ENCODE peak calls at places on chromosomes 11 and 22, in nine cellular contexts. One of them, this sample, is unnamed.

GRCh38 chr11:25065711-25066110 is 568.9 kb downstream of the LUZP2 start:
- DNase-seq in esophagus muscularis mucosa: no peak
- DNase-seq in pancreas: no peak
- DNase-seq in upper lobe of right lung: no peak
- DNase-seq in right cardiac atrium: no peak
- DNase-seq in mammary epithelial cell: peak
- DNase-seq in PC-9: peak
- DNase-seq in IMR-90: peak
- DNase-seq in CD8-positive, alpha-beta T cell: no peak
- DNase-seq in this sample: no peak

GRCh38 chr22:46090051-46090591 is 60.2 kb upstream of the PPARA start:
- DNase-seq in mammary epithelial cell: peak
- DNase-seq in pancreas: peak
- DNase-seq in PC-9: no peak
- DNase-seq in esophagus muscularis mucosa: no peak
- DNase-seq in CD8-positive, alpha-beta T cell: no peak
- DNase-seq in right cardiac atrium: peak
- DNase-seq in upper lobe of right lung: peak
- DNase-seq in IMR-90: no peak
- DNase-seq in this sample: peak

GRCh38 chr11:67389477-67389876 is 2.3 kb upstream of the RAD9A start:
- DNase-seq in IMR-90: no peak
- DNase-seq in right cardiac atrium: no peak
- DNase-seq in CD8-positive, alpha-beta T cell: peak
- DNase-seq in PC-9: no peak
- DNase-seq in upper lobe of right lung: no peak
- DNase-seq in esophagus muscularis mucosa: no peak
- DNase-seq in pancreas: peak
- DNase-seq in mammary epithelial cell: no peak
- DNase-seq in this sample: peak

GRCh38 chr11:124402326-124402922 is 3.6 kb upstream of the OR8B3 start:
- DNase-seq in upper lobe of right lung: no peak
- DNase-seq in esophagus muscularis mucosa: peak
- DNase-seq in right cardiac atrium: peak
- DNase-seq in PC-9: peak
- DNase-seq in IMR-90: peak
- DNase-seq in mammary epithelial cell: peak
- DNase-seq in pancreas: peak
- DNase-seq in CD8-positive, alpha-beta T cell: no peak
- DNase-seq in this sample: peak

GRCh38 chr11:70660059-70660888 is 261.9 kb downstream of the CTTN start:
- DNase-seq in esophagus muscularis mucosa: no peak
- DNase-seq in mammary epithelial cell: no peak
- DNase-seq in right cardiac atrium: no peak
- DNase-seq in IMR-90: no peak
- DNase-seq in PC-9: no peak
- DNase-seq in pancreas: no peak
- DNase-seq in upper lobe of right lung: no peak
- DNase-seq in CD8-positive, alpha-beta T cell: no peak
- DNase-seq in this sample: no peak

GRCh38 chr11:83827520-83827919 is 541.4 kb upstream of the CCDC90B start:
- DNase-seq in CD8-positive, alpha-beta T cell: no peak
- DNase-seq in PC-9: peak
- DNase-seq in pancreas: no peak
- DNase-seq in esophagus muscularis mucosa: no peak
- DNase-seq in IMR-90: peak
- DNase-seq in mammary epithelial cell: no peak
- DNase-seq in upper lobe of right lung: no peak
- DNase-seq in right cardiac atrium: no peak
- DNase-seq in this sample: no peak

GRCh38 chr22:46287873-46288751 is 8.6 kb upstream of the GTSE1 start:
- DNase-seq in pancreas: no peak
- DNase-seq in PC-9: peak
- DNase-seq in CD8-positive, alpha-beta T cell: peak
- DNase-seq in esophagus muscularis mucosa: no peak
- DNase-seq in upper lobe of right lung: peak
- DNase-seq in mammary epithelial cell: no peak
- DNase-seq in IMR-90: no peak
- DNase-seq in right cardiac atrium: peak
- DNase-seq in this sample: peak

GRCh38 chr22:30423296-30423958 is 2.1 kb upstream of the MTFP1 start:
- DNase-seq in upper lobe of right lung: peak
- DNase-seq in esophagus muscularis mucosa: no peak
- DNase-seq in mammary epithelial cell: peak
- DNase-seq in PC-9: no peak
- DNase-seq in pancreas: peak
- DNase-seq in right cardiac atrium: no peak
- DNase-seq in IMR-90: no peak
- DNase-seq in CD8-positive, alpha-beta T cell: no peak
- DNase-seq in this sample: peak

GRCh38 chr22:42897960-42898359 is 40.9 kb upstream of the ARFGAP3 start:
- DNase-seq in mammary epithelial cell: no peak
- DNase-seq in pancreas: no peak
- DNase-seq in IMR-90: no peak
- DNase-seq in esophagus muscularis mucosa: no peak
- DNase-seq in CD8-positive, alpha-beta T cell: no peak
- DNase-seq in PC-9: no peak
- DNase-seq in upper lobe of right lung: no peak
- DNase-seq in right cardiac atrium: peak
- DNase-seq in this sample: no peak

GRCh38 chr22:43142881-43143562 is at the start of gene MCAT:
- DNase-seq in CD8-positive, alpha-beta T cell: peak
- DNase-seq in esophagus muscularis mucosa: no peak
- DNase-seq in mammary epithelial cell: peak
- DNase-seq in right cardiac atrium: peak
- DNase-seq in pancreas: peak
- DNase-seq in IMR-90: peak
- DNase-seq in upper lobe of right lung: peak
- DNase-seq in PC-9: peak
- DNase-seq in this sample: peak

GRCh38 chr22:20284471-20285086 is 16.5 kb upstream of the RTN4R start:
- DNase-seq in right cardiac atrium: no peak
- DNase-seq in mammary epithelial cell: no peak
- DNase-seq in IMR-90: no peak
- DNase-seq in esophagus muscularis mucosa: no peak
- DNase-seq in pancreas: no peak
- DNase-seq in CD8-positive, alpha-beta T cell: no peak
- DNase-seq in upper lobe of right lung: no peak
- DNase-seq in PC-9: no peak
- DNase-seq in this sample: no peak

GRCh38 chr11:102840018-102840417 is 3.4 kb downstream of the MMP3 start:
- DNase-seq in mammary epithelial cell: no peak
- DNase-seq in upper lobe of right lung: no peak
- DNase-seq in PC-9: no peak
- DNase-seq in IMR-90: no peak
- DNase-seq in esophagus muscularis mucosa: no peak
- DNase-seq in pancreas: no peak
- DNase-seq in CD8-positive, alpha-beta T cell: no peak
- DNase-seq in right cardiac atrium: no peak
- DNase-seq in this sample: no peak

GRCh38 chr11:42901084-42901483 is 410.7 kb upstream of the API5 start:
- DNase-seq in upper lobe of right lung: no peak
- DNase-seq in esophagus muscularis mucosa: no peak
- DNase-seq in IMR-90: no peak
- DNase-seq in pancreas: no peak
- DNase-seq in right cardiac atrium: no peak
- DNase-seq in PC-9: no peak
- DNase-seq in CD8-positive, alpha-beta T cell: no peak
- DNase-seq in mammary epithelial cell: no peak
- DNase-seq in this sample: no peak

GRCh38 chr11:6413791-6414231 is 5.1 kb downstream of the APBB1 start:
- DNase-seq in PC-9: no peak
- DNase-seq in pancreas: no peak
- DNase-seq in upper lobe of right lung: no peak
- DNase-seq in esophagus muscularis mucosa: no peak
- DNase-seq in mammary epithelial cell: no peak
- DNase-seq in IMR-90: no peak
- DNase-seq in CD8-positive, alpha-beta T cell: peak
- DNase-seq in right cardiac atrium: no peak
- DNase-seq in this sample: no peak

GRCh38 chr22:33440756-33441155 is 382.6 kb upstream of the SYN3 start:
- DNase-seq in right cardiac atrium: no peak
- DNase-seq in mammary epithelial cell: no peak
- DNase-seq in pancreas: no peak
- DNase-seq in IMR-90: no peak
- DNase-seq in esophagus muscularis mucosa: no peak
- DNase-seq in upper lobe of right lung: no peak
- DNase-seq in PC-9: no peak
- DNase-seq in CD8-positive, alpha-beta T cell: no peak
- DNase-seq in this sample: no peak

GRCh38 chr11:1772270-1773130 is 8.8 kb upstream of the CTSD start:
- DNase-seq in CD8-positive, alpha-beta T cell: no peak
- DNase-seq in pancreas: peak
- DNase-seq in mammary epithelial cell: peak
- DNase-seq in esophagus muscularis mucosa: no peak
- DNase-seq in PC-9: peak
- DNase-seq in right cardiac atrium: peak
- DNase-seq in IMR-90: peak
- DNase-seq in upper lobe of right lung: peak
- DNase-seq in this sample: no peak

GRCh38 chr11:128687321-128687720 is 6.6 kb upstream of the FLI1 start:
- DNase-seq in IMR-90: no peak
- DNase-seq in pancreas: peak
- DNase-seq in mammary epithelial cell: no peak
- DNase-seq in CD8-positive, alpha-beta T cell: no peak
- DNase-seq in upper lobe of right lung: peak
- DNase-seq in right cardiac atrium: peak
- DNase-seq in esophagus muscularis mucosa: no peak
- DNase-seq in PC-9: no peak
- DNase-seq in this sample: no peak

GRCh38 chr11:128686745-128687177 is 7.1 kb upstream of the FLI1 start:
- DNase-seq in right cardiac atrium: peak
- DNase-seq in esophagus muscularis mucosa: no peak
- DNase-seq in PC-9: no peak
- DNase-seq in pancreas: peak
- DNase-seq in IMR-90: peak
- DNase-seq in mammary epithelial cell: peak
- DNase-seq in upper lobe of right lung: peak
- DNase-seq in CD8-positive, alpha-beta T cell: peak
- DNase-seq in this sample: peak

GRCh38 chr11:128686045-128686741 is 7.7 kb upstream of the FLI1 start:
- DNase-seq in pancreas: no peak
- DNase-seq in IMR-90: no peak
- DNase-seq in upper lobe of right lung: no peak
- DNase-seq in PC-9: no peak
- DNase-seq in mammary epithelial cell: no peak
- DNase-seq in CD8-positive, alpha-beta T cell: no peak
- DNase-seq in esophagus muscularis mucosa: no peak
- DNase-seq in right cardiac atrium: no peak
- DNase-seq in this sample: no peak

GRCh38 chr11:128685383-128686044 is 8.4 kb upstream of the FLI1 start:
- DNase-seq in right cardiac atrium: no peak
- DNase-seq in PC-9: no peak
- DNase-seq in esophagus muscularis mucosa: no peak
- DNase-seq in CD8-positive, alpha-beta T cell: no peak
- DNase-seq in pancreas: no peak
- DNase-seq in upper lobe of right lung: no peak
- DNase-seq in mammary epithelial cell: no peak
- DNase-seq in IMR-90: no peak
- DNase-seq in this sample: no peak

GRCh38 chr11:128684582-128685382 is 9.1 kb upstream of the FLI1 start:
- DNase-seq in esophagus muscularis mucosa: no peak
- DNase-seq in IMR-90: no peak
- DNase-seq in upper lobe of right lung: no peak
- DNase-seq in right cardiac atrium: no peak
- DNase-seq in CD8-positive, alpha-beta T cell: no peak
- DNase-seq in PC-9: no peak
- DNase-seq in pancreas: no peak
- DNase-seq in mammary epithelial cell: no peak
- DNase-seq in this sample: no peak
- H3K4me3 ChIP-seq in esophagus muscularis mucosa: no peak
- H3K4me3 ChIP-seq in IMR-90: peak
- H3K4me3 ChIP-seq in upper lobe of right lung: peak
- H3K4me3 ChIP-seq in right cardiac atrium: peak
- H3K4me3 ChIP-seq in CD8-positive, alpha-beta T cell: no peak
- H3K4me3 ChIP-seq in PC-9: no peak
- H3K4me3 ChIP-seq in pancreas: no peak
- H3K4me3 ChIP-seq in mammary epithelial cell: no peak
- H3K4me3 ChIP-seq in this sample: peak

GRCh38 chr22:37485714-37486223 is 415 bp downstream of the MFNG start:
- DNase-seq in esophagus muscularis mucosa: no peak
- DNase-seq in CD8-positive, alpha-beta T cell: no peak
- DNase-seq in PC-9: no peak
- DNase-seq in pancreas: no peak
- DNase-seq in IMR-90: no peak
- DNase-seq in upper lobe of right lung: no peak
- DNase-seq in mammary epithelial cell: no peak
- DNase-seq in right cardiac atrium: no peak
- DNase-seq in this sample: no peak
- H3K27ac ChIP-seq in esophagus muscularis mucosa: peak
- H3K27ac ChIP-seq in CD8-positive, alpha-beta T cell: peak
- H3K27ac ChIP-seq in PC-9: no peak
- H3K27ac ChIP-seq in pancreas: peak
- H3K27ac ChIP-seq in IMR-90: no peak
- H3K27ac ChIP-seq in upper lobe of right lung: peak
- H3K27ac ChIP-seq in mammary epithelial cell: no peak
- H3K27ac ChIP-seq in right cardiac atrium: peak
- H3K27ac ChIP-seq in this sample: peak

DNA sequence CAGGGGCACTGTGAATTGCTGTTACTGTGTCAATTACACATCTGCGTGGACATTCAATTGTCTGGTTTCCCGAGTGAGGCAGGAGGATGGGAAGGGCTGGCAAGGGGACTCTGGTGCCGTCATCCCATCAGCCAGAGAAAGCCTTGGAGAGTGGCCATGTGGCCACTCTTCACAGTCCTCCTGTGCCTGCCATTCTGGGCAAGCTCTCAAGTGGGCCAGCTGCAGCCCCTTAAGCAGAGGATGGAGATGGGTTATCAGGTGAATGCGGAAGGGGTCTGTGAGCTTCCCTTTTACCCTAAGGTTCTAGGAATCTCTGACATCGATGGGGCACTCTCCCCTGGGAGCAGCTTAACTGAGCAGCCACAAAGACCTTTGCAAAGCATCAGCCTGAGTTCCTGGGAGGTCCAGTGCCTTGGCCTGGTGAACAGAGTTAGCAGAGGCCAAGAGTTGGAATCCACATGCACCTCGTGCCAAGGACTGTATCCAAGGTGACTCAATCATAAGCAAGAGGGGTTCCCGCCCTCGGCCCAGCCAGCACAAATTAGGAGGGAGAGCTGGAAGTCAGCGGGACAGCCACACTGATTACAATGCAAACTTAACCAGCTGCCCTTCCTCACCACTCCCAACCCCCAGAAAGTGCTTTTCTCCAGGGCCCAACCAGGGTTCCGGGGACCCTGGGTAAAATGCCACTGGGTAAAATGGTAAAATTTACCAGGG is 193.7 kb downstream of the BUD13 start:
- DNase-seq in IMR-90: no peak
- DNase-seq in upper lobe of right lung: no peak
- DNase-seq in pancreas: no peak
- DNase-seq in mammary epithelial cell: no peak
- DNase-seq in esophagus muscularis mucosa: no peak
- DNase-seq in right cardiac atrium: peak
- DNase-seq in CD8-positive, alpha-beta T cell: no peak
- DNase-seq in PC-9: no peak
- DNase-seq in this sample: peak
- H3K4me3 ChIP-seq in IMR-90: no peak
- H3K4me3 ChIP-seq in upper lobe of right lung: no peak
- H3K4me3 ChIP-seq in pancreas: no peak
- H3K4me3 ChIP-seq in mammary epithelial cell: no peak
- H3K4me3 ChIP-seq in esophagus muscularis mucosa: no peak
- H3K4me3 ChIP-seq in right cardiac atrium: no peak
- H3K4me3 ChIP-seq in CD8-positive, alpha-beta T cell: no peak
- H3K4me3 ChIP-seq in PC-9: no peak
- H3K4me3 ChIP-seq in this sample: no peak

GRCh38 chr11:63916837-63917684 is at the start of gene RCOR2:
- DNase-seq in PC-9: peak
- DNase-seq in IMR-90: peak
- DNase-seq in CD8-positive, alpha-beta T cell: peak
- DNase-seq in right cardiac atrium: peak
- DNase-seq in mammary epithelial cell: peak
- DNase-seq in pancreas: peak
- DNase-seq in esophagus muscularis mucosa: no peak
- DNase-seq in upper lobe of right lung: peak
- DNase-seq in this sample: peak
- H3K27ac ChIP-seq in PC-9: no peak
- H3K27ac ChIP-seq in IMR-90: peak
- H3K27ac ChIP-seq in CD8-positive, alpha-beta T cell: no peak
- H3K27ac ChIP-seq in right cardiac atrium: peak
- H3K27ac ChIP-seq in mammary epithelial cell: no peak
- H3K27ac ChIP-seq in pancreas: peak
- H3K27ac ChIP-seq in esophagus muscularis mucosa: peak
- H3K27ac ChIP-seq in upper lobe of right lung: peak
- H3K27ac ChIP-seq in this sample: peak